ENCODE peak calls at places on chromosomes 12 and 14, in six cellular contexts. One of them, this sample, is unnamed.

GRCh38 chr14:50082784-50083466 is 33.4 kb downstream of the VCPKMT start:
- DNase-seq in mesenchymal stem cell: peak
- DNase-seq in stimulated activated CD4-positive, alpha-beta T cell treated with anti-CD3 and anti-CD28 coated beads, Interleukin-12 subunit alpha, Interleukin-12 subunit beta, amount 100 ng/mL, for 4 hours: peak
- DNase-seq in GM03348: no peak
- DNase-seq in aorta: no peak
- DNase-seq in fibroblast of pulmonary artery: no peak
- DNase-seq in this sample: no peak

GRCh38 chr12:6180300-6181051 is 19.7 kb upstream of the CD9 start:
- DNase-seq in aorta: peak
- DNase-seq in stimulated activated CD4-positive, alpha-beta T cell treated with anti-CD3 and anti-CD28 coated beads, Interleukin-12 subunit alpha, Interleukin-12 subunit beta, amount 100 ng/mL, for 4 hours: no peak
- DNase-seq in fibroblast of pulmonary artery: peak
- DNase-seq in mesenchymal stem cell: peak
- DNase-seq in GM03348: peak
- DNase-seq in this sample: peak

GRCh38 chr14:49052516-49052915 is 533.7 kb downstream of the RPS29 start:
- DNase-seq in stimulated activated CD4-positive, alpha-beta T cell treated with anti-CD3 and anti-CD28 coated beads, Interleukin-12 subunit alpha, Interleukin-12 subunit beta, amount 100 ng/mL, for 4 hours: no peak
- DNase-seq in fibroblast of pulmonary artery: no peak
- DNase-seq in GM03348: no peak
- DNase-seq in aorta: no peak
- DNase-seq in mesenchymal stem cell: peak
- DNase-seq in this sample: no peak

GRCh38 chr12:52238206-52238840 is 5.3 kb downstream of the KRT7 start:
- DNase-seq in fibroblast of pulmonary artery: no peak
- DNase-seq in GM03348: no peak
- DNase-seq in mesenchymal stem cell: no peak
- DNase-seq in stimulated activated CD4-positive, alpha-beta T cell treated with anti-CD3 and anti-CD28 coated beads, Interleukin-12 subunit alpha, Interleukin-12 subunit beta, amount 100 ng/mL, for 4 hours: no peak
- DNase-seq in aorta: no peak
- DNase-seq in this sample: no peak

GRCh38 chr12:49980501-49981158 is 7.9 kb downstream of the AQP6 start:
- DNase-seq in stimulated activated CD4-positive, alpha-beta T cell treated with anti-CD3 and anti-CD28 coated beads, Interleukin-12 subunit alpha, Interleukin-12 subunit beta, amount 100 ng/mL, for 4 hours: no peak
- DNase-seq in aorta: no peak
- DNase-seq in mesenchymal stem cell: no peak
- DNase-seq in GM03348: no peak
- DNase-seq in fibroblast of pulmonary artery: no peak
- DNase-seq in this sample: no peak

GRCh38 chr12:13343380-13343779 is 146.9 kb downstream of the EMP1 start:
- DNase-seq in mesenchymal stem cell: no peak
- DNase-seq in stimulated activated CD4-positive, alpha-beta T cell treated with anti-CD3 and anti-CD28 coated beads, Interleukin-12 subunit alpha, Interleukin-12 subunit beta, amount 100 ng/mL, for 4 hours: no peak
- DNase-seq in aorta: no peak
- DNase-seq in GM03348: no peak
- DNase-seq in fibroblast of pulmonary artery: no peak
- DNase-seq in this sample: no peak

GRCh38 chr12:116160196-116160595 is 117.3 kb downstream of the MED13L start:
- DNase-seq in fibroblast of pulmonary artery: no peak
- DNase-seq in mesenchymal stem cell: peak
- DNase-seq in stimulated activated CD4-positive, alpha-beta T cell treated with anti-CD3 and anti-CD28 coated beads, Interleukin-12 subunit alpha, Interleukin-12 subunit beta, amount 100 ng/mL, for 4 hours: no peak
- DNase-seq in GM03348: no peak
- DNase-seq in aorta: no peak
- DNase-seq in this sample: no peak

GRCh38 chr14:54931598-54932340 is 29.1 kb upstream of the GCH1 start:
- DNase-seq in fibroblast of pulmonary artery: no peak
- DNase-seq in GM03348: no peak
- DNase-seq in aorta: no peak
- DNase-seq in mesenchymal stem cell: no peak
- DNase-seq in stimulated activated CD4-positive, alpha-beta T cell treated with anti-CD3 and anti-CD28 coated beads, Interleukin-12 subunit alpha, Interleukin-12 subunit beta, amount 100 ng/mL, for 4 hours: no peak
- DNase-seq in this sample: no peak

GRCh38 chr12:71710276-71711125 is 24.6 kb downstream of the TMEM19 start:
- DNase-seq in aorta: no peak
- DNase-seq in fibroblast of pulmonary artery: peak
- DNase-seq in stimulated activated CD4-positive, alpha-beta T cell treated with anti-CD3 and anti-CD28 coated beads, Interleukin-12 subunit alpha, Interleukin-12 subunit beta, amount 100 ng/mL, for 4 hours: no peak
- DNase-seq in GM03348: peak
- DNase-seq in mesenchymal stem cell: peak
- DNase-seq in this sample: peak

GRCh38 chr14:75487155-75487671 is 35.1 kb upstream of the BATF start:
- DNase-seq in fibroblast of pulmonary artery: no peak
- DNase-seq in mesenchymal stem cell: no peak
- DNase-seq in aorta: no peak
- DNase-seq in GM03348: no peak
- DNase-seq in stimulated activated CD4-positive, alpha-beta T cell treated with anti-CD3 and anti-CD28 coated beads, Interleukin-12 subunit alpha, Interleukin-12 subunit beta, amount 100 ng/mL, for 4 hours: no peak
- DNase-seq in this sample: no peak

GRCh38 chr12:127174881-127175280 is 1092.1 kb upstream of the TMEM132C start:
- DNase-seq in aorta: no peak
- DNase-seq in stimulated activated CD4-positive, alpha-beta T cell treated with anti-CD3 and anti-CD28 coated beads, Interleukin-12 subunit alpha, Interleukin-12 subunit beta, amount 100 ng/mL, for 4 hours: no peak
- DNase-seq in fibroblast of pulmonary artery: no peak
- DNase-seq in GM03348: peak
- DNase-seq in mesenchymal stem cell: no peak
- DNase-seq in this sample: no peak

GRCh38 chr14:81206115-81206514 is 14.6 kb downstream of the GTF2A1 start:
- DNase-seq in stimulated activated CD4-positive, alpha-beta T cell treated with anti-CD3 and anti-CD28 coated beads, Interleukin-12 subunit alpha, Interleukin-12 subunit beta, amount 100 ng/mL, for 4 hours: no peak
- DNase-seq in mesenchymal stem cell: peak
- DNase-seq in aorta: no peak
- DNase-seq in fibroblast of pulmonary artery: no peak
- DNase-seq in GM03348: no peak
- DNase-seq in this sample: no peak

GRCh38 chr14:67533754-67534085 is 630 bp downstream of the PLEKHH1 start:
- DNase-seq in fibroblast of pulmonary artery: no peak
- DNase-seq in GM03348: no peak
- DNase-seq in stimulated activated CD4-positive, alpha-beta T cell treated with anti-CD3 and anti-CD28 coated beads, Interleukin-12 subunit alpha, Interleukin-12 subunit beta, amount 100 ng/mL, for 4 hours: no peak
- DNase-seq in aorta: no peak
- DNase-seq in mesenchymal stem cell: no peak
- DNase-seq in this sample: no peak

GRCh38 chr14:23428686-23429495 is 6.6 kb downstream of the MYH7 start:
- DNase-seq in fibroblast of pulmonary artery: no peak
- DNase-seq in GM03348: no peak
- DNase-seq in stimulated activated CD4-positive, alpha-beta T cell treated with anti-CD3 and anti-CD28 coated beads, Interleukin-12 subunit alpha, Interleukin-12 subunit beta, amount 100 ng/mL, for 4 hours: no peak
- DNase-seq in mesenchymal stem cell: no peak
- DNase-seq in aorta: peak
- DNase-seq in this sample: no peak

GRCh38 chr14:49999216-49999761 is 106.4 kb downstream of the ARF6 start:
- DNase-seq in stimulated activated CD4-positive, alpha-beta T cell treated with anti-CD3 and anti-CD28 coated beads, Interleukin-12 subunit alpha, Interleukin-12 subunit beta, amount 100 ng/mL, for 4 hours: peak
- DNase-seq in fibroblast of pulmonary artery: peak
- DNase-seq in GM03348: peak
- DNase-seq in aorta: peak
- DNase-seq in mesenchymal stem cell: peak
- DNase-seq in this sample: peak

GRCh38 chr14:36848213-36848612 is 186.6 kb downstream of the PAX9 start:
- DNase-seq in mesenchymal stem cell: no peak
- DNase-seq in aorta: no peak
- DNase-seq in GM03348: no peak
- DNase-seq in stimulated activated CD4-positive, alpha-beta T cell treated with anti-CD3 and anti-CD28 coated beads, Interleukin-12 subunit alpha, Interleukin-12 subunit beta, amount 100 ng/mL, for 4 hours: no peak
- DNase-seq in fibroblast of pulmonary artery: no peak
- DNase-seq in this sample: no peak

This sample was measured in endothelial cell of umbilical vein.